ENCODE peak calls at places on chromosomes 4 and X, in ten cellular contexts. B, O, X, Y, S, I, N, T, A and L are unnamed samples.

GRCh38 chr4:164949448-164950118 is 27.9 kb downstream of the TRIM61 start:
- DNase-seq in B (no peak), O (no peak), X (peak), Y (no peak), S (no peak), I (no peak), N (peak), T (no peak), A (no peak), L (no peak)

GRCh38 chrX:119028733-119029110 is 44.1 kb upstream of the CT47C1 start:
- DNase-seq in B (no peak), O (no peak), X (no peak), Y (no peak), S (peak), I (no peak), N (no peak), T (no peak), A (no peak), L (no peak)

GRCh38 chr4:183637461-183637860 is 21.5 kb downstream of the RWDD4 start:
- DNase-seq in B (no peak), O (peak), X (no peak), Y (no peak), S (no peak), I (no peak), N (peak), T (no peak), A (no peak), L (no peak)

GRCh38 chr4:83138979-83139378 is 24.4 kb upstream of the PLAC8 start:
- DNase-seq in B (no peak), O (no peak), X (no peak), Y (no peak), S (no peak), I (no peak), N (no peak), T (no peak), A (no peak), L (no peak)

GRCh38 chrX:9682456-9682855 is 83.2 kb downstream of the GPR143 start:
- DNase-seq in B (no peak), O (peak), X (peak), Y (no peak), S (peak), I (no peak), N (no peak), T (no peak), A (no peak), L (no peak)

GRCh38 chr4:858136-858535 is 32.2 kb upstream of the CPLX1 start:
- DNase-seq in B (no peak), O (no peak), X (no peak), Y (no peak), S (no peak), I (no peak), N (no peak), T (no peak), A (no peak), L (peak)

GRCh38 chr4:108544504-108544903 is 75.9 kb upstream of the RPL34 start:
- DNase-seq in B (no peak), O (peak), X (no peak), Y (no peak), S (peak), I (no peak), N (peak), T (no peak), A (peak), L (no peak)

GRCh38 chr4:4195354-4195753 is 31.4 kb downstream of the OTOP1 start:
- DNase-seq in B (no peak), O (no peak), X (no peak), Y (no peak), S (no peak), I (no peak), N (no peak), T (no peak), A (no peak), L (no peak)

GRCh38 chr4:39367166-39367565 is 1.0 kb upstream of the RFC1 start:
- DNase-seq in B (no peak), O (no peak), X (no peak), Y (no peak), S (no peak), I (no peak), N (no peak), T (no peak), A (peak), L (no peak)

GRCh38 chr4:106080376-106080775 is 185.1 kb downstream of the NPNT start:
- DNase-seq in B (no peak), O (no peak), X (no peak), Y (no peak), S (peak), I (no peak), N (no peak), T (no peak), A (no peak), L (no peak)

GRCh38 chr4:47786958-47787370 is 50.9 kb downstream of the CORIN start:
- DNase-seq in B (no peak), O (no peak), X (no peak), Y (no peak), S (no peak), I (no peak), N (no peak), T (no peak), A (no peak), L (no peak)

GRCh38 chr4:180669637-180670036 is 1573.6 kb upstream of the TENM3 start:
- DNase-seq in B (no peak), O (peak), X (no peak), Y (no peak), S (no peak), I (no peak), N (peak), T (no peak), A (peak), L (no peak)

GRCh38 chr4:133275246-133275645 is 126.2 kb downstream of the PCDH10 start:
- DNase-seq in B (no peak), O (peak), X (no peak), Y (no peak), S (no peak), I (no peak), N (no peak), T (no peak), A (no peak), L (no peak)

GRCh38 chrX:110316351-110317078 is 1.4 kb downstream of the AMMECR1 start:
- DNase-seq in B (no peak), O (peak), X (peak), Y (no peak), S (peak), I (no peak), N (no peak), T (no peak), A (no peak), L (no peak)

GRCh38 chrX:149074429-149074828 is 430.7 kb downstream of the IDS start:
- DNase-seq in B (no peak), O (peak), X (no peak), Y (no peak), S (peak), I (no peak), N (no peak), T (peak), A (no peak), L (no peak)

GRCh38 chr4:32569844-32570243 is 1849.7 kb downstream of the PCDH7 start:
- DNase-seq in B (no peak), O (no peak), X (no peak), Y (no peak), S (peak), I (no peak), N (no peak), T (no peak), A (no peak), L (no peak)

DNA sequence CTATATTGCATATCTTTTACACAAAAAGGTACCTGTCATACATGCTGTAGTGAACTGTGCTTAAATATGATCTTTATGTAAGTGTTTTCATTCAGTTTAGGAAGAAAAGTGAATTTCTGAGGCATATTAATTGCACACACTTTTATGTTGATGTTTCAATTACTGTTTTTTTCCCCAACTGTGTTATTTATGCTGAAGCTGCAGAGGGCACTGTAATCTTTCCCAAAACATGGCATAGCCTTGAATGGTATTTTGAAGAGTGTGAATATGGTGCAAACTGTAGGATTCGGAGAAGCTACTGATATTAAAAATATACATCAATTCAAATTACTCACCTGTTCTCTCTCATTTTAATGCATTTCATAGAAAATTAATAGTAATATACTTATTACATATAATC is 6.0 kb upstream of the CENPE start:
- DNase-seq in B (no peak), O (peak), X (peak), Y (no peak), S (peak), I (no peak), N (peak), T (no peak), A (no peak), L (no peak)
- TF ChIP-seq CTCF in B (no peak), O (peak), X (peak), Y (no peak), S (peak), I (peak), N (peak), T (no peak), A (peak), L (peak)

DNA sequence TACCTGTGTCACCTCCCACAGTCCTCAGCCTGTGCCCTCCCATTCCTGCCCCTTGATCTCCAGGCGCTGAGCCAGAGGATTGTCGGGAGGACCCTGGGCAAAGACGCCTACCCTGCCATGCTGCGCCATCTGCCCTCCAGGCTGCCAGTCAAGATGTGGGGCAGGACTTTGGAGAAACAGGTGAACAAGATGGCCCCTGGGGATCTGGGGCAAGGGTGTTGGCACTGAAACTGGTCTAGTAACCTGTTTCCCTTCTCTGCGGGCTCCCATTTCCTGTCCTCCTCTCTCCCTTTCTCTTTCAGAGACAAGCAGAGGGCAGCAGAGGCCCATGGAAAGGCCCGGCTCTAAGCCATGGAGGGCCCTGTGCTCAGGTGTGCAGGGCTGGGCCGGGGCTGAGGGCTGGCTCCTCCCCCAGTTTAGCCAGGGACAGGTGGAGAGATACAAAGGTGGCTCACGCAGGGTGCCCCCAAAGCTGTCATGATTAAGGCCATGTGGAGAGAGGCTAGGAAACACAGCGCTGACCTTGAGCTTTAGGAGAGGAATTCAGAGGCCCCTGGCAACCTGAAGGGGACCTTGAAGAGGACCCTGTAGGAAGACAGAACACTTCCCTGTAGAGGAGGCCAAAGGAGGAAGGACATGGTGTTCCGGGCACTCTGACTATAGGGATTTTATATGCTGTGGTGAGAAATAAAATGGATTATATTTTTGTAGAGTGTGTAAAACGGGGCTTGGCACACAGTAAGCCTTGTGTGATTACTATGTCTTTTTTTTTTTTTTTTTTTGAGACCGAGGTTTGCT is at the start of gene GLOD5:
- DNase-seq in B (peak), O (no peak), X (peak), Y (peak), S (peak), I (peak), N (peak), T (peak), A (no peak), L (no peak)
- TF ChIP-seq CTCF in B (no peak), O (peak), X (peak), Y (no peak), S (peak), I (peak), N (peak), T (no peak), A (peak), L (peak)

GRCh38 chr4:87009095-87009648 is 74.4 kb downstream of the AFF1 start:
- DNase-seq in B (no peak), O (no peak), X (no peak), Y (no peak), S (no peak), I (no peak), N (no peak), T (no peak), A (no peak), L (no peak)
- TF ChIP-seq CTCF in B (no peak), O (no peak), X (no peak), Y (no peak), S (no peak), I (no peak), N (no peak), T (no peak), A (no peak), L (no peak)

DNA sequence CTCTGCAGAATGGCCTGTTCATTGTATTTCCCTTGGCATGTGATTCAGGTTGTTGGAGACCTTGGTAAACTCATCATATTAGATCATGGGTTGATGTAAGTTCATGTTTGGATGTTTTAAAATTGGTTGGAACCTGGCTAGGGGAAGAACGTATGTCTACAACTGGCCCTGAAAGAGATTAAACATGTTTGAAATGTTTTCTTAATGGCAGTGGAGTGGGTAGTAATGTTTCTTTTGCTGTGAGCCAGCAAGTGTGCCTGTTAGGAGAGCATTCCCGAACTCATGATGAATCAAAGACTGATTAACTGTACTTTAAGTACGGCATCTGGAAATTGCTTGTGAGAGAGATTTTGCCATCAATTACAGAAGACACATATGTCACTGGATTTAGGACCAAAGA is 44.5 kb upstream of the SLC4A4 start:
- DNase-seq in B (no peak), O (peak), X (no peak), Y (no peak), S (no peak), I (no peak), N (no peak), T (no peak), A (no peak), L (no peak)
- TF ChIP-seq CTCF in B (no peak), O (no peak), X (no peak), Y (no peak), S (no peak), I (no peak), N (no peak), T (no peak), A (no peak), L (no peak)

GRCh38 chr4:67332627-67333026 is 212.7 kb downstream of the CENPC start:
- DNase-seq in B (no peak), O (no peak), X (peak), Y (no peak), S (peak), I (peak), N (peak), T (no peak), A (no peak), L (no peak)
- TF ChIP-seq CTCF in B (no peak), O (peak), X (peak), Y (no peak), S (peak), I (peak), N (peak), T (no peak), A (peak), L (peak)